ENCODE peak calls at places on chromosome 12, in six cellular contexts. C, L, S, O, T and Y are unnamed samples.

GRCh38 chr12:12718382-12718761 is 1.2 kb downstream of the CDKN1B start:
- DNase-seq in C (no peak), L (no peak), S (peak), O (no peak), T (peak), Y (no peak)

GRCh38 chr12:3748620-3749019 is 4.3 kb downstream of the CRACR2A start:
- DNase-seq in C (no peak), L (peak), S (no peak), O (no peak), T (no peak), Y (no peak)

GRCh38 chr12:113973109-113973904 is 7.2 kb upstream of the RBM19 start:
- DNase-seq in C (no peak), L (no peak), S (no peak), O (no peak), T (no peak), Y (no peak)

GRCh38 chr12:116497051-116497529 is 62.1 kb upstream of the MAP1LC3B2 start:
- DNase-seq in C (no peak), L (no peak), S (no peak), O (no peak), T (no peak), Y (no peak)

GRCh38 chr12:52125499-52125900 is 46.0 kb downstream of the SMIM41 start:
- DNase-seq in C (no peak), L (peak), S (no peak), O (no peak), T (no peak), Y (no peak)

GRCh38 chr12:64478661-64479060 is 26.7 kb downstream of the TBK1 start:
- DNase-seq in C (no peak), L (no peak), S (no peak), O (no peak), T (no peak), Y (no peak)

GRCh38 chr12:62832528-62832927 is 102.4 kb downstream of the PPM1H start:
- DNase-seq in C (no peak), L (no peak), S (no peak), O (no peak), T (no peak), Y (no peak)

GRCh38 chr12:57368349-57369095 is 62.3 kb downstream of the R3HDM2 start:
- DNase-seq in C (no peak), L (no peak), S (peak), O (no peak), T (peak), Y (peak)

GRCh38 chr12:130665753-130666152 is 50.3 kb downstream of the RIMBP2 start:
- DNase-seq in C (no peak), L (no peak), S (no peak), O (no peak), T (no peak), Y (no peak)

GRCh38 chr12:15090441-15090840 is 117.6 kb downstream of the PDE6H start:
- DNase-seq in C (no peak), L (no peak), S (no peak), O (no peak), T (no peak), Y (no peak)

GRCh38 chr12:117977373-117977772 is 8.6 kb upstream of the KSR2 start:
- DNase-seq in C (no peak), L (no peak), S (no peak), O (no peak), T (no peak), Y (no peak)

GRCh38 chr12:117985182-117985581 is 16.4 kb upstream of the KSR2 start:
- DNase-seq in C (no peak), L (no peak), S (no peak), O (no peak), T (no peak), Y (no peak)

GRCh38 chr12:117986705-117987469 is 18.1 kb upstream of the KSR2 start:
- DNase-seq in C (no peak), L (no peak), S (no peak), O (no peak), T (no peak), Y (peak)

GRCh38 chr12:117980621-117981020 is 11.8 kb upstream of the KSR2 start:
- DNase-seq in C (no peak), L (no peak), S (no peak), O (no peak), T (no peak), Y (no peak)

DNA sequence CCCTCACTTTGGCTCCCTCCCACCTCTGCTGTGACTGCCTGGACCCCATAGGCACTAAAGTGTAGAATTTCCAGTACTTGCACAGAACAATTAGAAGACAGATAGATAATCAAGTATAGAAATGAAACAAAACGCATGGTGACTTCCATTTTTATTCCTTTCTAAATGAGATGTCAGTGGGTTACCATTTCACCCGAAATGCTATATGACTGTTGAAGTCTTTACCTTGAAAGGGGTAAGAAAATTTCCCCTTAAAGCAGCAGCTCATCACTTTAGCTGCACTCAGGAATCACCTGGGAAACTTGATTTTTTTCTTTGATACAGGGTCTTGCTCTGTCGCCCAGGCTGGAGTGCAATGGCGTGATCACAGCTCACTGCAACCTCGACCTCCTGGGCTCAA is 12.5 kb upstream of the KSR2 start:
- DNase-seq in C (no peak), L (no peak), S (no peak), O (no peak), T (no peak), Y (no peak)
- H2BK15ac ChIP-seq in C (no peak), L (no peak), S (no peak), O (no peak), T (no peak), Y (no peak)

DNA sequence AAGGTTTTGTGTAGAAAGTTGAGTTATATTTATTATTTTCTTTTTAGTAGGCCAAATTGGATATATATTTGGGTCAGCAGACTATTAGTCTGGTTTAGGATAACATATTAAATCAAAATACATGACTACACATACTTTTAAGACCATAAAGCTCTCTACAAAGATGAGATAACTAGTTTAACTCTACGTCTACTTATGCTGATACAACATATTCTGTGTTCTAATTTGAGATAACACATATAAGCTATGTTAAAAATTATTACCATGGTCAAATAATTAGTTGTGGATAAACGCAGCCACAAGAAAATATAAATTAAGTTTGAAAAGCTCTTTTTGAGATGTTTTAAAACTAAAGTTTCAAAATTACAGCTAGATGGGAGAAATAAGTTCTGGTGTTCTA is 55.3 kb downstream of the IPO8 start:
- DNase-seq in C (no peak), L (no peak), S (no peak), O (no peak), T (no peak), Y (no peak)
- H2BK15ac ChIP-seq in C (no peak), L (no peak), S (no peak), O (no peak), T (no peak), Y (no peak)

GRCh38 chr12:60227916-60228315 is 632.1 kb downstream of the SLC16A7 start:
- DNase-seq in C (no peak), L (no peak), S (no peak), O (no peak), T (no peak), Y (no peak)

GRCh38 chr12:60231301-60231700 is 635.5 kb downstream of the SLC16A7 start:
- DNase-seq in C (no peak), L (no peak), S (peak), O (no peak), T (no peak), Y (no peak)

GRCh38 chr12:60235261-60235660 is 639.4 kb downstream of the SLC16A7 start:
- DNase-seq in C (no peak), L (no peak), S (no peak), O (no peak), T (peak), Y (no peak)

GRCh38 chr12:60230103-60230502 is 634.3 kb downstream of the SLC16A7 start:
- DNase-seq in C (no peak), L (no peak), S (no peak), O (no peak), T (no peak), Y (peak)

GRCh38 chr12:60231976-60232907 is 636.4 kb downstream of the SLC16A7 start:
- DNase-seq in C (no peak), L (no peak), S (no peak), O (no peak), T (no peak), Y (no peak)
- H2BK15ac ChIP-seq in C (no peak), L (no peak), S (no peak), O (no peak), T (peak), Y (no peak)

GRCh38 chr12:115306380-115306779 is 622.4 kb upstream of the TBX3 start:
- DNase-seq in C (no peak), L (no peak), S (no peak), O (no peak), T (no peak), Y (no peak)
- H2BK15ac ChIP-seq in C (no peak), L (no peak), S (no peak), O (no peak), T (no peak), Y (no peak)

GRCh38 chr12:21911832-21912231 is 29.4 kb downstream of the ABCC9 start:
- DNase-seq in C (no peak), L (no peak), S (no peak), O (no peak), T (no peak), Y (peak)
- H2BK15ac ChIP-seq in C (no peak), L (no peak), S (no peak), O (no peak), T (no peak), Y (no peak)

GRCh38 chr12:96221391-96221790 is 27.2 kb downstream of the ELK3 start:
- DNase-seq in C (no peak), L (no peak), S (no peak), O (no peak), T (no peak), Y (no peak)

GRCh38 chr12:96223411-96224218 is 29.4 kb downstream of the ELK3 start:
- DNase-seq in C (no peak), L (no peak), S (no peak), O (no peak), T (no peak), Y (no peak)

GRCh38 chr12:96218989-96219678 is 25.0 kb downstream of the ELK3 start:
- DNase-seq in C (no peak), L (no peak), S (no peak), O (no peak), T (no peak), Y (no peak)

GRCh38 chr12:96219700-96220206 is 25.6 kb downstream of the ELK3 start:
- DNase-seq in C (no peak), L (peak), S (peak), O (peak), T (peak), Y (peak)

DNA sequence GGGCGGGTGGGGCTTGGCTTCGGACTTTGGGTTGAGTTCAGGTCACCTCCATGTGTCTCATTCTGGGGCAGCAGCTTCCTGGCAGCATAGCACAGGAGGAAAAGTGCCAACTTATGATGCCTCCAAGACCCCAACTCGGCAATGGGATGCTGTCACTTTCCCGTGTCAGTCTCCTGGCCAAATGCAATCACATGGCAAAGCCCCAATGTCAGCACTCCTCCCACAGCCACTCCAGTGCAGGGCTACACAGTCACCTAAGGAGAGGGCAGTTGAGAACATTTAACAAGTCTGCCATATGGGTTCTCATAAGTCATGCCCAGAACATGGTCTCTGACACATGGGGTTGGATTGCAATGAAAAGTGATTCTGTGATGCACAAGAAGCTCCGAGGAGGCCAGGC is 26.7 kb downstream of the ELK3 start:
- DNase-seq in C (no peak), L (no peak), S (no peak), O (no peak), T (no peak), Y (peak)
- H2BK15ac ChIP-seq in C (no peak), L (no peak), S (no peak), O (no peak), T (no peak), Y (peak)